ENCODE peak calls at places on chromosomes 11 and 22, in seven cellular contexts. R is mammary epithelial cell, M is PC-3, F is HCT116, Z is fibroblast of lung, V is neural progenitor cell, K is GM12878. D is an unnamed sample. For H3K4me1, the result is how much of the 10 kb centered on the place peaks cover.

GRCh38 chr11:77172666-77172982 is 44.6 kb downstream of the MYO7A start:
- DNase-seq in M (no peak), F (no peak), V (peak), R (no peak), Z (peak), K (no peak), D (peak)

GRCh38 chr11:1207451-1208360 is 15.2 kb upstream of the MUC5B start:
- DNase-seq in M (no peak), Z (no peak), F (no peak), K (no peak), V (no peak), R (no peak), D (peak)

GRCh38 chr11:1931326-1931725 is 11.8 kb downstream of the TNNT3 start:
- DNase-seq in V (no peak), R (no peak), Z (no peak), K (no peak), F (no peak), M (no peak), D (peak)

GRCh38 chr11:79139900-79140299 is 300.9 kb downstream of the TENM4 start:
- DNase-seq in R (no peak), V (peak), Z (no peak), F (no peak), M (no peak), K (no peak), D (no peak)

GRCh38 chr11:69101100-69101791 is 52.5 kb downstream of the TPCN2 start:
- DNase-seq in R (peak), K (peak), Z (peak), V (peak), F (peak), M (peak), D (peak)

GRCh38 chr22:32475428-32476010 is 908 bp downstream of the FBXO7 start:
- DNase-seq in Z (peak), R (no peak), K (no peak), V (peak), F (peak), M (peak), D (no peak)

GRCh38 chr11:67117667-67118058 is 1.4 kb upstream of the KDM2A start:
- DNase-seq in V (peak), K (no peak), F (no peak), M (no peak), R (no peak), Z (no peak), D (peak)

GRCh38 chr11:504053-504993 is 2.7 kb downstream of the RNH1 start:
- DNase-seq in F (no peak), R (no peak), M (no peak), Z (peak), V (no peak), K (no peak), D (peak)

GRCh38 chr11:72848846-72849466 is 34.7 kb downstream of the ATG16L2 start:
- DNase-seq in K (no peak), Z (peak), V (peak), M (peak), F (no peak), R (peak), D (no peak)

GRCh38 chr22:24091551-24092420 is 80.7 kb downstream of the CABIN1 start:
- DNase-seq in V (no peak), F (no peak), K (no peak), R (no peak), M (no peak), Z (no peak), D (peak)

GRCh38 chr22:46576556-46577351 is 39.3 kb upstream of the CELSR1 start:
- DNase-seq in K (no peak), V (peak), R (peak), Z (peak), F (no peak), M (peak), D (peak)

GRCh38 chr11:6473481-6474422 is at the start of gene TRIM3:
- DNase-seq in F (peak), M (peak), R (peak), V (peak), Z (peak), K (no peak), D (peak)

GRCh38 chr11:78224906-78225420 is 36.2 kb downstream of the USP35 start:
- DNase-seq in Z (no peak), F (no peak), R (no peak), K (no peak), V (no peak), M (no peak), D (no peak)

GRCh38 chr11:123479048-123479837 is 49.2 kb downstream of the GRAMD1B start:
- DNase-seq in V (no peak), F (no peak), M (no peak), R (no peak), Z (no peak), K (peak), D (no peak)
- H3K9ac ChIP-seq in V (no peak), F (no peak), M (peak), R (no peak), Z (no peak), K (peak), D (no peak)

GRCh38 chr11:71563401-71563800 is 2.0 kb upstream of the KRTAP5-10 start:
- DNase-seq in Z (peak), F (peak), K (no peak), R (peak), V (peak), M (peak), D (no peak)
- TF ChIP-seq CTCF in Z (peak), F (peak), K (peak), R (no peak), V (peak), M (peak), D (peak)

GRCh38 chr11:111697910-111698309 is 68.3 kb downstream of the PPP2R1B start:
- DNase-seq in M (no peak), Z (no peak), V (no peak), F (no peak), K (peak), R (no peak), D (no peak)
- H3K4me1 ChIP-seq in M (under half), Z (under half), V (under half), F (under half), K (under half), R (under half), D (under half)

DNA sequence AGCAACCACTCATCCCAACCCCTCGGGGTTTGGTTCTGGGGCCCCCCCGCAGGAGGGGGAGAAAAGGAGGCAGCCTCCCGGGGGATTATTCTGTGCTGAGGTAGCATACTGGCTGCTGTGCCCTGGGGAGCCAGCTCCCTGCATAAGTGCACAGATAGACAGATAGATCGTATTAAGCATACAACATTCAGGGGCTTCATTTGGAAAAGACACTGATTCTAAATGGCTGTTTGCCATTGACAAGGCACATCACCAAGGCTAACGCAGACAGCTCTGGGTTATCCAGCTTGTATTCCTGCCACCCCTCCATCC is 547.9 kb downstream of the BUD13 start:
- DNase-seq in R (no peak), V (no peak), Z (no peak), F (no peak), K (no peak), M (no peak), D (no peak)
- H3K9ac ChIP-seq in R (no peak), V (no peak), Z (no peak), F (no peak), K (no peak), M (no peak), D (no peak)

DNA sequence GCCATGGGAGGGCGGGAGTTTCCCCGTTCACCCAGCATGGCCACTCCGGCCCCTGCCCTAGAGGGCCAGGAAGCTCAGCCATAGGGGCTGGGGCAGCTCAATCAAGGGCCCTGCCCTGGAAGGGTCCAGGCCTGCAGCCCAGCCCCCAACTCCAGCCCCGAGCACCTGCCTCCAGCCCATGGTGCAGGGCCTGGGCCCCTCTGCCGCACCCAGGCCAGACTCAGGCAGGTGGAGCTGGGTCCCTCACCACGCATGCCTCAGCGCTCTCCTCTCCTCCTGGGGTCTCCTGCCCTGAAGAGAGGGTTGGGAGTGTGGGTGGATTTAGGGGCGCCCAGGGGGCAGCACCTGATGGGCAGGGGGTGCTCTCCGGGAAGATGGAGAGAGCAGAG is 13.1 kb downstream of the MLC1 start:
- DNase-seq in K (no peak), R (no peak), V (no peak), M (no peak), F (no peak), Z (no peak), D (peak)
- TF ChIP-seq CTCF in K (no peak), R (no peak), V (no peak), M (no peak), F (no peak), Z (no peak), D (no peak)

GRCh38 chr11:83042966-83043711 is 28.6 kb downstream of the RAB30 start:
- DNase-seq in F (no peak), V (no peak), M (no peak), Z (peak), R (peak), K (no peak), D (no peak)

GRCh38 chr11:83051760-83052671 is 19.7 kb downstream of the RAB30 start:
- DNase-seq in V (no peak), R (peak), F (no peak), K (no peak), M (peak), Z (peak), D (no peak)

GRCh38 chr11:83047515-83048225 is 24.0 kb downstream of the RAB30 start:
- DNase-seq in K (no peak), F (no peak), Z (peak), M (no peak), V (no peak), R (no peak), D (no peak)

GRCh38 chr11:83044958-83045712 is 26.6 kb downstream of the RAB30 start:
- DNase-seq in R (peak), V (no peak), Z (peak), F (no peak), M (peak), K (no peak), D (no peak)

GRCh38 chr11:83046626-83047172 is 25.0 kb downstream of the RAB30 start:
- DNase-seq in M (no peak), F (no peak), R (no peak), K (no peak), V (no peak), Z (peak), D (no peak)
- H3K4me1 ChIP-seq in M (half or more), F (under half), R (under half), K (under half), V (under half), Z (under half), D (under half)

GRCh38 chr11:62128835-62129234 is 5.0 kb downstream of the INCENP start:
- DNase-seq in M (no peak), Z (no peak), V (no peak), K (no peak), F (no peak), R (no peak), D (no peak)

GRCh38 chr11:62130498-62131464 is 7.0 kb downstream of the INCENP start:
- DNase-seq in R (no peak), Z (no peak), F (no peak), K (no peak), V (no peak), M (no peak), D (no peak)

GRCh38 chr11:62127941-62128770 is 4.3 kb downstream of the INCENP start:
- DNase-seq in V (no peak), Z (no peak), R (no peak), F (no peak), M (no peak), K (no peak), D (no peak)

GRCh38 chr11:62132188-62132587 is 8.4 kb downstream of the INCENP start:
- DNase-seq in V (no peak), M (peak), K (no peak), Z (no peak), R (peak), F (no peak), D (no peak)

DNA sequence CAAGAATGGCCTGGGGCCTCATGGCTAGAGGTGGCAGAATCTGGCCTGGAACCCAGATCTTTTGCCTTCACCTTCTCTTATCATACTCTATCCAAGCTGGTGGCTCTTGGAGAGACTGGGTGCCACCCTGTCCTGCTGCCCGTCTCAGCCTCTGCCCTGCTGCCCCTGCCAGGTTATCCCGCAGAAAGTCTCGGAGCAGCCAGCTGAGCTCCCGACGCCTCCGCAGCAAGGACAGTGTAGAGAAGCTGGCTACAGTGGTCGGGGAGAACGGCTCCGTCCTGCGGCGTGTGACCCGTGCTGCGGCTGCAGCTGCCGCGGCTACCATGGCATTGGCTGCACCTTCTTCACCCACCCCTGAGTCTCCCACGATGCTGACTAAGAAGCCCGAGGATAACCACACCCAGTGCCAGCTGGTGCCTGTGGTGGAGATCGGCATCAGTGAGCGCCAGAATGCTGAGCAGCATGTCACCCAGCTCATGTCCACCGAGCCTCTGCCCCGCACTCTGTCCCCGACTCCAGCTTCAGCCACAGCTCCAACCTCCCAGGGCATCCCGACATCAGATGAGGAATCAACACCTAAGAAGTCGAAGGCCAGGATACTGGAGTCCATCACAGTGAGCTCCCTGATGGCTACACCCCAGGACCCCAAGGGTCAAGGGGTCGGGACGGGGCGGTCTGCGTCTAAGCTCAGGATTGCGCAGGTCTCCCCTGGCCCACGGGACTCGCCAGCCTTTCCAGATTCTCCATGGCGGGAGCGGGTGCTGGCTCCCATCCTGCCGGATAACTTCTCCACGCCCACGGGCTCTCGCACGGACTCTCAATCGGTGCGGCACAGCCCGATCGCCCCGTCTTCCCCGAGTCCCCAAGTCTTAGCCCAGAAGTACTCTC is 6.0 kb downstream of the INCENP start:
- DNase-seq in R (no peak), Z (no peak), K (no peak), F (no peak), V (no peak), M (no peak), D (no peak)
- H3K9ac ChIP-seq in R (no peak), Z (no peak), K (no peak), F (no peak), V (no peak), M (no peak), D (no peak)

DNA sequence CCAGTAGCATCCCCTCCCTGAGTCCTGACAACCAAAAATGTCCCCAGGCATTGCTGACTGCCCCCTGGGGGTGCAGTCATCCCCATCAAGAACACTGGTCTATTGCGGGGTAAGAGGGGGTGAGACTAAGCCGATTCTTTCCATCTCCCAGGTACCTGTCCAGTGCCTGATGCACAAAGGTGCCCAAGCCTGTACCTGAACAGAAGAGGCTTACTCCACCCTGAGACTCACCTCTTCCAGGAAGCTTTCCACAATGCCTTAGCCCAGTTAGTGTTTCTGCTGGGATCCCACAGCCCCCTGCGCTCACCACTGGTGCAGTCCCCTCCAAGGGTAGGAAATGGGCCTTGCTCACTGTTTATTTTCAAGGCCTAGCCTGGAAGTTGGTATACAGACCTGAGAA is 22.9 kb downstream of the TPST2 start:
- DNase-seq in V (no peak), K (no peak), M (no peak), F (no peak), Z (no peak), R (no peak), D (no peak)
- TF ChIP-seq CTCF in V (no peak), K (no peak), M (no peak), F (no peak), Z (no peak), R (no peak), D (no peak)